ENCODE peak calls at places on chromosome 20, in ten cellular contexts. P is activated CD8-positive, alpha-beta T cell treated with anti-CD3 and anti-CD28 coated beads, Interleukin-2, amount 10 ng/mL, durations not matched to agents 7 days and 5 days; E is brain microvascular endothelial cell; F is T-helper 1 cell; Y is type B pancreatic cell; V is GM12891; D is C1 segment of cervical spinal cord; M is lung; J is RPMI7951; G is cardiac fibroblast. Q is an unnamed sample.

GRCh38 chr20:33065785-33066184 is 12.1 kb downstream of the BPIFB3 start:
- DNase-seq in V (no peak), E (no peak), D (no peak), J (no peak), F (no peak), G (no peak), M (no peak), P (no peak), Y (no peak), Q (no peak)

GRCh38 chr20:17364681-17365080 is 137.8 kb downstream of the PCSK2 start:
- DNase-seq in G (no peak), V (no peak), M (no peak), F (no peak), P (no peak), J (no peak), Y (no peak), E (no peak), D (no peak), Q (no peak)

GRCh38 chr20:14963262-14963663 is 625.9 kb upstream of the FLRT3 start:
- DNase-seq in P (no peak), D (no peak), J (peak), G (peak), V (no peak), E (peak), M (no peak), Y (no peak), F (no peak), Q (peak)

GRCh38 chr20:47561175-47561574 is 59.5 kb downstream of the NCOA3 start:
- DNase-seq in E (no peak), P (no peak), M (no peak), J (no peak), V (no peak), D (no peak), F (no peak), Y (no peak), G (peak), Q (no peak)

GRCh38 chr20:58001381-58001780 is 227.1 kb downstream of the ANKRD60 start:
- DNase-seq in M (no peak), D (no peak), G (no peak), V (no peak), P (no peak), E (peak), Y (no peak), J (no peak), F (no peak), Q (no peak)

GRCh38 chr20:11271319-11271718 is 597.5 kb upstream of the JAG1 start:
- DNase-seq in J (no peak), Y (no peak), E (no peak), F (no peak), D (no peak), G (no peak), M (no peak), P (no peak), V (no peak), Q (peak)

GRCh38 chr20:46741924-46742692 is 32.7 kb downstream of the SLC2A10 start:
- DNase-seq in V (no peak), J (no peak), M (no peak), Y (no peak), E (no peak), F (no peak), P (no peak), D (no peak), G (no peak), Q (no peak)

GRCh38 chr20:20520776-20521175 is 152.9 kb downstream of the INSM1 start:
- DNase-seq in P (no peak), G (no peak), M (no peak), E (no peak), Y (no peak), J (peak), D (no peak), V (no peak), F (no peak), Q (no peak)

GRCh38 chr20:5714261-5715041 is 35.8 kb upstream of the SHLD1 start:
- DNase-seq in D (no peak), J (peak), M (no peak), V (no peak), P (peak), Y (no peak), G (peak), F (peak), E (peak), Q (peak)

GRCh38 chr20:22411568-22412450 is 172.6 kb downstream of the FOXA2 start:
- DNase-seq in F (no peak), P (no peak), E (no peak), V (no peak), G (peak), Y (no peak), J (peak), D (no peak), M (peak), Q (no peak)

GRCh38 chr20:5863040-5863811 is 87.1 kb downstream of the TRMT6 start:
- DNase-seq in M (no peak), V (no peak), P (no peak), E (peak), D (no peak), Y (no peak), G (peak), J (peak), F (peak), Q (peak)

GRCh38 chr20:59835057-59835447 is 98.4 kb downstream of the SYCP2 start:
- DNase-seq in G (peak), J (no peak), Y (no peak), P (no peak), E (peak), M (peak), D (no peak), V (no peak), F (no peak), Q (no peak)

GRCh38 chr20:53678990-53679596 is 85.5 kb upstream of the ZNF217 start:
- DNase-seq in M (no peak), D (no peak), P (no peak), Y (no peak), F (no peak), G (peak), J (peak), V (no peak), E (no peak), Q (no peak)

GRCh38 chr20:18058661-18059467 is 1.1 kb upstream of the OVOL2 start:
- DNase-seq in V (no peak), F (no peak), E (no peak), J (no peak), D (no peak), M (peak), Y (no peak), P (no peak), G (no peak), Q (no peak)

GRCh38 chr20:45105317-45105716 is 4.4 kb upstream of the KCNS1 start:
- DNase-seq in Y (no peak), V (no peak), F (no peak), M (no peak), P (no peak), J (peak), G (no peak), E (no peak), D (no peak), Q (no peak)

GRCh38 chr20:62358171-62358719 is 8.9 kb downstream of the LAMA5 start:
- DNase-seq in J (peak), E (no peak), F (no peak), M (no peak), G (no peak), D (no peak), P (no peak), Y (no peak), V (no peak), Q (peak)

GRCh38 chr20:22768779-22769178 is 184.4 kb upstream of the FOXA2 start:
- DNase-seq in Y (no peak), P (no peak), M (no peak), E (no peak), J (no peak), V (no peak), D (no peak), F (no peak), G (peak), Q (no peak)

GRCh38 chr20:63320616-63321147 is 27.7 kb downstream of the COL20A1 start:
- DNase-seq in Y (no peak), G (no peak), D (no peak), E (no peak), P (no peak), J (no peak), F (no peak), M (no peak), V (no peak), Q (no peak)

GRCh38 chr20:63531686-63532448 is 5.3 kb downstream of the PTK6 start:
- DNase-seq in F (no peak), G (no peak), Y (no peak), M (no peak), V (no peak), D (no peak), J (no peak), E (no peak), P (no peak), Q (no peak)

GRCh38 chr20:13333036-13333435 is 112.0 kb downstream of the ISM1 start:
- DNase-seq in D (no peak), F (no peak), G (no peak), P (no peak), M (no peak), Y (no peak), J (no peak), V (no peak), E (no peak), Q (no peak)

GRCh38 chr20:46875059-46875458 is 19.6 kb upstream of the EYA2 start:
- DNase-seq in V (no peak), Y (no peak), D (no peak), J (no peak), P (no peak), M (no peak), E (no peak), F (no peak), G (no peak), Q (no peak)

GRCh38 chr20:62712606-62713005 is 4.0 kb downstream of the NTSR1 start:
- DNase-seq in Y (no peak), J (no peak), P (no peak), V (no peak), M (no peak), D (no peak), G (no peak), F (no peak), E (no peak), Q (no peak)

GRCh38 chr20:59933296-59933848 is at the start of gene SYCP2:
- DNase-seq in D (no peak), J (peak), P (peak), E (peak), F (peak), M (no peak), G (peak), Y (no peak), V (no peak), Q (peak)